ENCODE peak calls at places on chromosomes 13 and 19, in six cellular contexts. L is stimulated activated CD8-positive, alpha-beta memory T cell treated with anti-CD3 and anti-CD28 coated beads, Interleukin-12 subunit alpha, Interleukin-12 subunit beta, amount 100 ng/mL, for 4 hours; N is right atrium auricular region; V is activated CD8-positive, alpha-beta memory T cell treated with anti-CD3 and anti-CD28 coated beads, Interleukin-2, amount 10 ng/mL, durations not matched to agents 7 days and 5 days; D is activated CD4-positive, CD25-positive, alpha-beta regulatory T cell; W is lower lobe of right lung. M is an unnamed sample.

GRCh38 chr13:35891973-35892441 is 239.2 kb downstream of the DCLK1 start:
- DNase-seq in L (no peak), N (no peak), V (no peak), D (no peak), W (no peak), M (no peak)

GRCh38 chr13:75766636-75767035 is 130.5 kb downstream of the LMO7 start:
- DNase-seq in L (no peak), N (no peak), V (no peak), D (no peak), W (no peak), M (no peak)

GRCh38 chr19:49664171-49665070 is 1.2 kb downstream of the IRF3 start:
- DNase-seq in L (peak), N (peak), V (peak), D (peak), W (peak), M (peak)

GRCh38 chr19:43725468-43725867 is 9.6 kb downstream of the IRGC start:
- DNase-seq in L (no peak), N (no peak), V (no peak), D (no peak), W (no peak), M (no peak)

GRCh38 chr19:45798995-45799517 is 6.4 kb upstream of the DMWD start:
- DNase-seq in L (peak), N (peak), V (peak), D (no peak), W (peak), M (peak)

GRCh38 chr19:566403-566802 is 6.0 kb upstream of the BSG start:
- DNase-seq in L (no peak), N (peak), V (no peak), D (no peak), W (peak), M (no peak)

GRCh38 chr13:33015275-33015674 is 948 bp upstream of the KL start:
- DNase-seq in L (no peak), N (no peak), V (no peak), D (no peak), W (no peak), M (no peak)

GRCh38 chr13:27969073-27969865 is at the start of gene CDX2:
- DNase-seq in L (no peak), N (no peak), V (no peak), D (no peak), W (no peak), M (no peak)

GRCh38 chr13:102035969-102036368 is 365.9 kb downstream of the FGF14 start:
- DNase-seq in L (no peak), N (no peak), V (no peak), D (no peak), W (no peak), M (no peak)

GRCh38 chr19:17123041-17123440 is 47.5 kb downstream of the MYO9B start:
- DNase-seq in L (no peak), N (no peak), V (no peak), D (no peak), W (no peak), M (no peak)

GRCh38 chr13:98918771-98919170 is 59.1 kb downstream of the DOCK9 start:
- DNase-seq in L (no peak), N (no peak), V (no peak), D (no peak), W (no peak), M (no peak)

GRCh38 chr13:32428581-32429072 is 697 bp upstream of the N4BP2L1 start:
- DNase-seq in L (no peak), N (no peak), V (no peak), D (no peak), W (no peak), M (no peak)

GRCh38 chr13:68993154-68993553 is 1114.5 kb upstream of the ATXN8OS start:
- DNase-seq in L (no peak), N (no peak), V (no peak), D (no peak), W (no peak), M (no peak)

GRCh38 chr13:30872685-30873443 is 33.2 kb upstream of the MEDAG start:
- DNase-seq in L (no peak), N (peak), V (no peak), D (no peak), W (no peak), M (no peak)

GRCh38 chr13:30143671-30144400 is 163.5 kb downstream of the KATNAL1 start:
- DNase-seq in L (no peak), N (no peak), V (peak), D (no peak), W (no peak), M (no peak)

GRCh38 chr19:10102787-10103236 is 334 bp upstream of the ANGPTL6 start:
- DNase-seq in L (no peak), N (no peak), V (peak), D (no peak), W (no peak), M (no peak)

GRCh38 chr19:52748336-52748950 is 13.6 kb upstream of the ZNF611 start:
- DNase-seq in L (no peak), N (peak), V (no peak), D (no peak), W (no peak), M (no peak)

GRCh38 chr13:60425332-60425731 is 28.3 kb downstream of the TDRD3 start:
- DNase-seq in L (no peak), N (no peak), V (no peak), D (no peak), W (no peak), M (no peak)

GRCh38 chr19:39193785-39194184 is 3.0 kb upstream of the NCCRP1 start:
- DNase-seq in L (no peak), N (no peak), V (no peak), D (no peak), W (no peak), M (no peak)

GRCh38 chr13:24982333-24982999 is 113.5 kb upstream of the PABPC3 start:
- DNase-seq in L (no peak), N (peak), V (no peak), D (no peak), W (no peak), M (no peak)

GRCh38 chr19:38813323-38813722 is 578 bp upstream of the LGALS4 start:
- DNase-seq in L (no peak), N (no peak), V (no peak), D (no peak), W (peak), M (no peak)

GRCh38 chr13:74794582-74794981 is 660.4 kb upstream of the KLF12 start:
- DNase-seq in L (no peak), N (no peak), V (no peak), D (no peak), W (no peak), M (no peak)

GRCh38 chr19:30256510-30256850 is 115.7 kb upstream of the ZNF536 start:
- DNase-seq in L (no peak), N (no peak), V (no peak), D (no peak), W (no peak), M (no peak)

GRCh38 chr13:35512271-35512920 is 35.9 kb upstream of the MAB21L1 start:
- DNase-seq in L (no peak), N (peak), V (no peak), D (no peak), W (no peak), M (no peak)

GRCh38 chr19:3075605-3076431 is 13.5 kb upstream of the TLE5 start:
- DNase-seq in L (peak), N (no peak), V (peak), D (peak), W (peak), M (peak)

GRCh38 chr19:55858401-55858800 is 22.1 kb downstream of the NLRP4 start:
- DNase-seq in L (no peak), N (no peak), V (no peak), D (no peak), W (no peak), M (no peak)

GRCh38 chr13:60135344-60135743 is 28.4 kb downstream of the DIAPH3 start:
- DNase-seq in L (no peak), N (no peak), V (no peak), D (no peak), W (no peak), M (no peak)

GRCh38 chr19:8630796-8631424 is 477 bp downstream of the NFILZ start:
- DNase-seq in L (no peak), N (no peak), V (no peak), D (no peak), W (no peak), M (no peak)

GRCh38 chr13:110705826-110706569 is at the start of gene CARS2:
- DNase-seq in L (peak), N (peak), V (peak), D (peak), W (peak), M (peak)

GRCh38 chr19:13097331-13098258 is 5.1 kb downstream of the LYL1 start:
- DNase-seq in L (no peak), N (no peak), V (no peak), D (no peak), W (peak), M (no peak)

GRCh38 chr13:106570354-106570822 is 2.5 kb upstream of the ARGLU1 start:
- DNase-seq in L (peak), N (peak), V (no peak), D (peak), W (peak), M (peak)

GRCh38 chr13:99681695-99682094 is 180.4 kb downstream of the TM9SF2 start:
- DNase-seq in L (no peak), N (no peak), V (no peak), D (no peak), W (no peak), M (no peak)

GRCh38 chr13:39900106-39900750 is 244.8 kb downstream of the COG6 start:
- DNase-seq in L (no peak), N (no peak), V (no peak), D (no peak), W (no peak), M (no peak)

GRCh38 chr19:12544401-12544876 is 6.8 kb downstream of the ZNF564 start:
- DNase-seq in L (no peak), N (no peak), V (no peak), D (no peak), W (no peak), M (no peak)

M was measured in natural killer cell.